ENCODE peak calls at places on chromosomes 1 and 21, in eight cellular contexts. T is gastrocnemius medialis, C is H1, A is cardiac muscle cell, X is neural progenitor cell, P is sigmoid colon, B is tibial nerve, F is brain microvascular endothelial cell. D is an unnamed sample.

GRCh38 chr1:84632975-84633427 is 57.3 kb downstream of the SSX2IP start:
- DNase-seq in T (no peak), C (no peak), A (peak; percentile 59), X (no peak), P (no peak), B (no peak), F (peak; percentile 35), D (no peak)

GRCh38 chr1:77322061-77322900 is 40.5 kb downstream of the AK5 start:
- DNase-seq in T (no peak), C (no peak), A (peak; percentile 62), X (no peak), P (no peak), B (no peak), F (peak; percentile 69), D (no peak)

GRCh38 chr21:44011774-44012473 is at the start of gene TRAPPC10:
- DNase-seq in T (peak; percentile 78), C (peak; percentile 85), A (peak; percentile 90), X (peak; percentile 92), P (peak; percentile 92), B (peak; percentile 61), F (peak; percentile 61), D (peak; percentile 82)

GRCh38 chr1:204445860-204446412 is 34.3 kb upstream of the PPP1R15B start:
- DNase-seq in T (no peak), C (peak; percentile 99), A (peak; percentile 37), X (peak; percentile 71), P (no peak), B (no peak), F (peak; percentile 13), D (no peak)

GRCh38 chr1:31413405-31414005 is 492 bp downstream of the SERINC2 start:
- DNase-seq in T (peak; percentile 90), C (peak; percentile 74), A (peak; percentile 39), X (peak; percentile 70), P (peak; percentile 79), B (peak; percentile 37), F (peak; percentile 10), D (peak; percentile 67)

GRCh38 chr1:56948403-56949023 is 17.3 kb downstream of the C8B start:
- DNase-seq in T (no peak), C (no peak), A (peak; percentile 65), X (no peak), P (no peak), B (no peak), F (no peak), D (no peak)

GRCh38 chr1:206703647-206704046 is 18.9 kb downstream of the MAPKAPK2 start:
- DNase-seq in T (no peak), C (no peak), A (no peak), X (no peak), P (peak; percentile 48), B (no peak), F (no peak), D (no peak)

GRCh38 chr1:224506141-224506814 is 71.7 kb upstream of the WDR26 start:
- DNase-seq in T (peak; percentile 50), C (no peak), A (peak; percentile 28), X (peak; percentile 37), P (no peak), B (no peak), F (no peak), D (no peak)

GRCh38 chr1:59908682-59909081 is 17.9 kb downstream of the CYP2J2 start:
- DNase-seq in T (no peak), C (no peak), A (no peak), X (no peak), P (no peak), B (no peak), F (no peak), D (no peak)

GRCh38 chr1:24695202-24695974 is 49.9 kb upstream of the CLIC4 start:
- DNase-seq in T (peak; percentile 18), C (no peak), A (peak; percentile 48), X (no peak), P (no peak), B (no peak), F (no peak), D (no peak)

GRCh38 chr21:43731476-43731875 is 12.5 kb downstream of the PDXK start:
- DNase-seq in T (no peak), C (no peak), A (no peak), X (no peak), P (no peak), B (no peak), F (no peak), D (peak; percentile 20)

GRCh38 chr1:41325801-41326200 is 35.4 kb upstream of the FOXO6 start:
- DNase-seq in T (no peak), C (peak; percentile 22), A (peak; percentile 41), X (no peak), P (no peak), B (no peak), F (peak; percentile 72), D (no peak)

GRCh38 chr1:194476872-194477271 is 1290.5 kb upstream of the B3GALT2 start:
- DNase-seq in T (no peak), C (no peak), A (no peak), X (no peak), P (no peak), B (no peak), F (no peak), D (no peak)

GRCh38 chr1:231855395-231855794 is 228.8 kb downstream of the DISC1 start:
- DNase-seq in T (no peak), C (no peak), A (no peak), X (no peak), P (no peak), B (no peak), F (no peak), D (no peak)

GRCh38 chr1:61455400-61455799 is 269.5 kb downstream of the TM2D1 start:
- DNase-seq in T (no peak), C (no peak), A (no peak), X (no peak), P (no peak), B (no peak), F (no peak), D (no peak)

GRCh38 chr1:155137129-155137528 is 1.5 kb downstream of the SLC50A1 start:
- DNase-seq in T (no peak), C (no peak), A (no peak), X (no peak), P (no peak), B (no peak), F (no peak), D (no peak)

GRCh38 chr1:41435570-41436178 is 48.8 kb downstream of the EDN2 start:
- DNase-seq in T (no peak), C (peak; percentile 74), A (no peak), X (peak; percentile 86), P (no peak), B (no peak), F (peak; percentile 69), D (no peak)

GRCh38 chr1:151790940-151791651 is 796 bp upstream of the TDRKH start:
- DNase-seq in T (no peak), C (no peak), A (no peak), X (peak; percentile 65), P (no peak), B (no peak), F (peak; percentile 11), D (peak; percentile 40)

GRCh38 chr1:228404107-228404720 is 2.4 kb downstream of the TRIM11 start:
- DNase-seq in T (peak; percentile 4), C (no peak), A (no peak), X (no peak), P (no peak), B (no peak), F (no peak), D (no peak)

GRCh38 chr1:159171254-159171687 is at the start of gene CADM3:
- DNase-seq in T (no peak), C (peak; percentile 80), A (peak; percentile 83), X (peak; percentile 83), P (peak; percentile 64), B (peak; percentile 13), F (no peak), D (no peak)

GRCh38 chr1:204314209-204314892 is 45.4 kb downstream of the PLEKHA6 start:
- DNase-seq in T (no peak), C (peak; percentile 67), A (no peak), X (no peak), P (no peak), B (no peak), F (no peak), D (no peak)

GRCh38 chr1:91623020-91623419 is 122.4 kb downstream of the CDC7 start:
- DNase-seq in T (no peak), C (no peak), A (no peak), X (no peak), P (no peak), B (no peak), F (no peak), D (peak; percentile 27)
- H3K27ac ChIP-seq in T (peak overlapping the region; percentile 17), C (no peak overlapping the region), A (no peak overlapping the region), X (no peak overlapping the region), P (no peak overlapping the region), B (peak overlapping the region; percentile 48), F (no peak overlapping the region), D (peak overlapping the region; percentile 0)

GRCh38 chr1:109768700-109769325 is 5.1 kb upstream of the EPS8L3 start:
- DNase-seq in T (peak; percentile 5), C (no peak), A (no peak), X (no peak), P (no peak), B (no peak), F (no peak), D (peak; percentile 10)
- H3K27ac ChIP-seq in T (no peak overlapping the region), C (no peak overlapping the region), A (no peak overlapping the region), X (no peak overlapping the region), P (no peak overlapping the region), B (no peak overlapping the region), F (no peak overlapping the region), D (no peak overlapping the region)

GRCh38 chr1:207884276-207885029 is 26.5 kb downstream of the CD34 start:
- DNase-seq in T (no peak), C (no peak), A (no peak), X (no peak), P (no peak), B (no peak), F (no peak), D (no peak)
- H3K27ac ChIP-seq in T (peak overlapping the region; percentile 78), C (no peak overlapping the region), A (no peak overlapping the region), X (no peak overlapping the region), P (peak overlapping the region; percentile 60), B (no peak overlapping the region), F (no peak overlapping the region), D (no peak overlapping the region)

GRCh38 chr1:2400576-2400909 is 8.9 kb downstream of the RER1 start:
- DNase-seq in T (no peak), C (no peak), A (no peak), X (no peak), P (no peak), B (no peak), F (no peak), D (no peak)
- H3K27ac ChIP-seq in T (no peak overlapping the region), C (no peak overlapping the region), A (no peak overlapping the region), X (no peak overlapping the region), P (no peak overlapping the region), B (no peak overlapping the region), F (no peak overlapping the region), D (no peak overlapping the region)

DNA sequence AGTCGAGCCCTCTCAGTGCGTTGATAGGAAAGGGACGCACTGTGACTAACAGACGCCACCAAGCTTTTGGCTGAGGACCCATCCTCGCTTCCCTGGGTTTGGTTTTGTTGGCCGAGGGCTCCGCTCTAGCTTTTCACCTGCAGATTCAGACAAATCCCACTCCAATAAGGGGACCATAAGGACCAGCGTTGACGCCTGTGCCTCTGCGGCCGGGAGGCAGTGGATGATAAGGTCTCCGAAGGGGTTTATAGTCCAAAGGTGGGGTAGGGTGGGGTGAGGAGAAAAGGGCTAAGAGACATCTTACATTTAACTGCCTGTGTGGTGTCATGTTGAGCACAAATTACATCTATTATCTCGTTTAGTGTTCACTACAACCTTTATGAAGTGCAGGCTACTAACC is 760 bp downstream of the PEX14 start:
- DNase-seq in T (no peak), C (no peak), A (no peak), X (no peak), P (no peak), B (no peak), F (no peak), D (no peak)
- H3K27ac ChIP-seq in T (peak overlapping the region; percentile 92), C (peak overlapping the region; percentile 44), A (peak overlapping the region; percentile 90), X (no peak overlapping the region), P (peak overlapping the region; percentile 85), B (peak overlapping the region; percentile 22), F (no peak overlapping the region), D (no peak overlapping the region)

GRCh38 chr21:41509733-41510132 is 1.8 kb upstream of the TMPRSS2 start:
- DNase-seq in T (no peak), C (no peak), A (no peak), X (no peak), P (no peak), B (no peak), F (no peak), D (no peak)
- H3K27ac ChIP-seq in T (no peak overlapping the region), C (no peak overlapping the region), A (no peak overlapping the region), X (no peak overlapping the region), P (no peak overlapping the region), B (no peak overlapping the region), F (no peak overlapping the region), D (no peak overlapping the region)

D was measured in ovary.